ENCODE peak calls at places on chromosomes 1 and 21, in seven cellular contexts. R is pancreas, O is progenitor cell of endocrine pancreas, F is BJ, A is HFF-Myc, Z is foreskin keratinocyte, S is glutamatergic neuron. N is an unnamed sample.

GRCh38 chr1:35222322-35223108 is 29.6 kb upstream of the SFPQ start:
- DNase-seq in R (no peak), O (no peak), F (peak), A (no peak), Z (no peak), S (no peak), N (peak)

GRCh38 chr21:44983421-44984206 is 43.8 kb downstream of the SLX9 start:
- DNase-seq in R (peak), O (no peak), F (no peak), A (no peak), Z (no peak), S (peak), N (no peak)

GRCh38 chr1:229271448-229272120 is 673 bp downstream of the RAB4A start:
- DNase-seq in R (no peak), O (no peak), F (no peak), A (no peak), Z (no peak), S (no peak), N (no peak)

GRCh38 chr1:202349263-202349928 is 897 bp downstream of the PPP1R12B start:
- DNase-seq in R (no peak), O (no peak), F (no peak), A (no peak), Z (no peak), S (no peak), N (peak)

GRCh38 chr1:211648980-211649934 is 26.2 kb downstream of the NEK2 start:
- DNase-seq in R (no peak), O (no peak), F (no peak), A (no peak), Z (no peak), S (no peak), N (no peak)

GRCh38 chr1:75172556-75172955 is 38.4 kb downstream of the LHX8 start:
- DNase-seq in R (no peak), O (no peak), F (no peak), A (no peak), Z (no peak), S (no peak), N (no peak)

GRCh38 chr1:28893403-28894102 is 20.8 kb upstream of the EPB41 start:
- DNase-seq in R (no peak), O (no peak), F (peak), A (peak), Z (no peak), S (peak), N (peak)

GRCh38 chr1:9653783-9654517 is 2.4 kb downstream of the PIK3CD start:
- DNase-seq in R (no peak), O (no peak), F (no peak), A (no peak), Z (no peak), S (no peak), N (no peak)

GRCh38 chr1:97424209-97424608 is 496.6 kb downstream of the DPYD start:
- DNase-seq in R (no peak), O (no peak), F (no peak), A (no peak), Z (no peak), S (no peak), N (no peak)

GRCh38 chr1:104780470-104781078 is 1030.9 kb downstream of the AMY1C start:
- DNase-seq in R (no peak), O (no peak), F (no peak), A (no peak), Z (no peak), S (no peak), N (peak)

GRCh38 chr1:155226910-155227260 is 18.4 kb downstream of the MTX1 start:
- DNase-seq in R (no peak), O (peak), F (no peak), A (no peak), Z (no peak), S (peak), N (peak)

GRCh38 chr1:201903135-201903534 is 14.4 kb downstream of the SHISA4 start:
- DNase-seq in R (no peak), O (no peak), F (no peak), A (no peak), Z (no peak), S (no peak), N (peak)

GRCh38 chr1:150805899-150806298 is 2.2 kb downstream of the CTSK start:
- DNase-seq in R (no peak), O (no peak), F (no peak), A (no peak), Z (no peak), S (no peak), N (no peak)

GRCh38 chr1:97094257-97094972 is 372.8 kb downstream of the PTBP2 start:
- DNase-seq in R (no peak), O (no peak), F (peak), A (peak), Z (peak), S (no peak), N (peak)

GRCh38 chr1:18668750-18669404 is 38.2 kb downstream of the PAX7 start:
- DNase-seq in R (no peak), O (no peak), F (no peak), A (no peak), Z (peak), S (no peak), N (no peak)

GRCh38 chr1:159307338-159307737 is 5.2 kb downstream of the FCER1A start:
- DNase-seq in R (no peak), O (no peak), F (no peak), A (no peak), Z (no peak), S (no peak), N (no peak)

GRCh38 chr1:241323510-241323909 is 33.5 kb downstream of the RGS7 start:
- DNase-seq in R (no peak), O (peak), F (no peak), A (peak), Z (no peak), S (no peak), N (peak)

GRCh38 chr1:116411784-116412479 is 38.9 kb downstream of the ATP1A1 start:
- DNase-seq in R (no peak), O (no peak), F (no peak), A (no peak), Z (no peak), S (no peak), N (peak)

GRCh38 chr21:36747815-36748381 is 49.0 kb downstream of the SIM2 start:
- DNase-seq in R (peak), O (peak), F (no peak), A (no peak), Z (no peak), S (peak), N (no peak)

GRCh38 chr1:203287109-203287893 is 18.0 kb upstream of the BTG2 start:
- DNase-seq in R (peak), O (no peak), F (no peak), A (no peak), Z (no peak), S (peak), N (no peak)

GRCh38 chr1:53145942-53146708 is 3.7 kb upstream of the SLC1A7 start:
- DNase-seq in R (peak), O (peak), F (peak), A (peak), Z (peak), S (no peak), N (peak)

GRCh38 chr1:171935664-171936063 is 94.4 kb downstream of the DNM3 start:
- DNase-seq in R (no peak), O (no peak), F (no peak), A (no peak), Z (no peak), S (no peak), N (no peak)

GRCh38 chr1:63747445-63747844 is 26.4 kb upstream of the ROR1 start:
- DNase-seq in R (no peak), O (no peak), F (no peak), A (no peak), Z (no peak), S (no peak), N (no peak)

GRCh38 chr1:40379785-40380452 is 6.4 kb downstream of the SMAP2 start:
- DNase-seq in R (no peak), O (no peak), F (no peak), A (no peak), Z (no peak), S (no peak), N (peak)

GRCh38 chr1:205961405-205961804 is 18.1 kb upstream of the SLC26A9 start:
- DNase-seq in R (no peak), O (no peak), F (no peak), A (no peak), Z (no peak), S (no peak), N (no peak)

GRCh38 chr1:161261859-161262225 is 3.3 kb downstream of the PCP4L1 start:
- DNase-seq in R (no peak), O (no peak), F (no peak), A (no peak), Z (no peak), S (no peak), N (no peak)

GRCh38 chr1:162088281-162088969 is 18.9 kb downstream of the NOS1AP start:
- DNase-seq in R (no peak), O (no peak), F (no peak), A (no peak), Z (no peak), S (no peak), N (no peak)

GRCh38 chr1:15063346-15063745 is 90.2 kb upstream of the TMEM51 start:
- DNase-seq in R (no peak), O (no peak), F (no peak), A (no peak), Z (no peak), S (no peak), N (no peak)

GRCh38 chr1:183281039-183281438 is 95.0 kb downstream of the LAMC2 start:
- DNase-seq in R (no peak), O (no peak), F (no peak), A (no peak), Z (no peak), S (no peak), N (peak)

GRCh38 chr1:101081496-101082282 is 56.1 kb upstream of the DPH5 start:
- DNase-seq in R (no peak), O (no peak), F (no peak), A (no peak), Z (no peak), S (no peak), N (no peak)

GRCh38 chr1:12460121-12460520 is 157.9 kb downstream of the DHRS3 start:
- DNase-seq in R (peak), O (no peak), F (no peak), A (no peak), Z (no peak), S (no peak), N (no peak)

GRCh38 chr1:48692235-48692634 is 84.5 kb downstream of the BEND5 start:
- DNase-seq in R (no peak), O (no peak), F (no peak), A (no peak), Z (no peak), S (no peak), N (no peak)

GRCh38 chr21:45642122-45642813 is 1.3 kb upstream of the PCBP3 start:
- DNase-seq in R (peak), O (no peak), F (no peak), A (no peak), Z (no peak), S (no peak), N (no peak)

DNA sequence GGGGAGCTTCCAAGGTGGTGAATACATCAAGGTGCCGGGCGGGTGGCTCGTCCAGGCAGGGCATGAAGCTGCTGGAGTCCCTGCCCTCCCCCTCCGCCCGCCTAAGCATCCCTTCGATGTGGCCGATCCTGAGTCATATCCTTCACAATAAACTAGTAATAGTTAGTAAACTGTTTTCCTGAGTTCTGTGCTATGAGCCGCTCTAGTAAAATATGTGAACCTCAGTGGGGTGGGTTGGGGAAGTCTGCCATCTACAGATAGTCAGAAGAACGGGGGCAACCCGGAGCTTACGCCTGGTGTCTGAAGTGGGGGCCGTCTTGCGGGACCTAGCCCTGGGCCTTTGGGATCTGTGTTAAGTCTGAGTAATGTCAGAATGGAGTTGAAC is 21.6 kb downstream of the C2CD2 start:
- DNase-seq in R (no peak), O (no peak), F (peak), A (peak), Z (peak), S (no peak), N (peak)
- TF ChIP-seq CTCF in R (no peak), O (no peak), F (peak), A (peak), Z (peak), S (no peak), N (peak)

DNA sequence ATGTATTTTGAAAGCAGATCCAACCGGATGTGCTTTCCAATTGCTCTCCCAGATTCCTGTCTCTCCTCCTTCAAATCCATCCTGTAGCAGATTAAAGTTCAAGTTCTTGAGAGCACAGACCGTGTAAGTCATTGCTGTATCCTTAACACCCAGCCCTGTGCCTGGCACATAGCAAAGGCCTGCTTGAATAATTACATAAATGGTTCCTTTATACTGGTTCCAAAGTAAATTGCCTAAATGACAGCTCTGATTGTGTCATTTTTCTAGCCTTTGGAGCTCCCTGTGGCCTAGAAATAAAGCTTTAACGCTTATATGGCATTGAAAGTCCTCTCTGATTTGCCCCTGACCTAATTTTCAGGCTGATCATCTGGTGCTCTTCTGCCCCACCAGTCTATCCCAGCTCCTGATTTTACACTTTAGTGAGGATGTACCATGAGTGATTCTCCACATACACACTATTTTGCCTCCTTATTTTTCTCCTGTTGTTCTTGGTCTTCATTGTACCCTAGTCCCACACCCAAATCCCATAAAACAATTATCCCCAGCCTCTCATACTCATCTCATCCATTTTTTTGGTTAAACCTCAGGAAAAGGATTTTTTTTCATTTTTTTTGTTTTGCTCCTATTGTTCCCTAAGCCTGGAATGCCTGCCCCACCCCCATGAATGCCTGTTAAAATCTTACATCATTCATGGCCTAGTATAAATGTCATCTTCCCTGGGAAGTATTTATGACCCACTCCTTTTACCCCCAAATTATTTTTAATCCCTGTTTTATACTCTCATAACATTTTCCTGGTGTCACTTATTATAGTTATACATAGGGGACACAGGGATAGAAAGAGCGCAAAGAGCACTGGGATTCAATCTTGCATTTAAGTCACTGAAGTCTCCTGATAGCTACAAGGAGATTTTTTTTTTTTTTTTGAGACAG is 4.7 kb upstream of the LINGO4 start:
- DNase-seq in R (no peak), O (no peak), F (no peak), A (no peak), Z (no peak), S (no peak), N (no peak)
- TF ChIP-seq CTCF in R (no peak), O (no peak), F (no peak), A (no peak), Z (no peak), S (no peak), N (no peak)

GRCh38 chr1:226436472-226436854 is 28.6 kb upstream of the PARP1 start:
- DNase-seq in R (no peak), O (no peak), F (no peak), A (no peak), Z (no peak), S (no peak), N (no peak)
- TF ChIP-seq CTCF in R (no peak), O (no peak), F (no peak), A (no peak), Z (no peak), S (no peak), N (no peak)

GRCh38 chr1:186722711-186723309 is 42.6 kb upstream of the PTGS2 start:
- DNase-seq in R (no peak), O (no peak), F (no peak), A (peak), Z (no peak), S (no peak), N (peak)
- TF ChIP-seq CTCF in R (no peak), O (peak), F (peak), A (peak), Z (peak), S (peak), N (peak)

GRCh38 chr1:26164036-26164927 is 4.5 kb downstream of the C1orf232 start:
- DNase-seq in R (peak), O (peak), F (no peak), A (no peak), Z (no peak), S (peak), N (no peak)
- TF ChIP-seq CTCF in R (peak), O (peak), F (peak), A (peak), Z (peak), S (peak), N (peak)

DNA sequence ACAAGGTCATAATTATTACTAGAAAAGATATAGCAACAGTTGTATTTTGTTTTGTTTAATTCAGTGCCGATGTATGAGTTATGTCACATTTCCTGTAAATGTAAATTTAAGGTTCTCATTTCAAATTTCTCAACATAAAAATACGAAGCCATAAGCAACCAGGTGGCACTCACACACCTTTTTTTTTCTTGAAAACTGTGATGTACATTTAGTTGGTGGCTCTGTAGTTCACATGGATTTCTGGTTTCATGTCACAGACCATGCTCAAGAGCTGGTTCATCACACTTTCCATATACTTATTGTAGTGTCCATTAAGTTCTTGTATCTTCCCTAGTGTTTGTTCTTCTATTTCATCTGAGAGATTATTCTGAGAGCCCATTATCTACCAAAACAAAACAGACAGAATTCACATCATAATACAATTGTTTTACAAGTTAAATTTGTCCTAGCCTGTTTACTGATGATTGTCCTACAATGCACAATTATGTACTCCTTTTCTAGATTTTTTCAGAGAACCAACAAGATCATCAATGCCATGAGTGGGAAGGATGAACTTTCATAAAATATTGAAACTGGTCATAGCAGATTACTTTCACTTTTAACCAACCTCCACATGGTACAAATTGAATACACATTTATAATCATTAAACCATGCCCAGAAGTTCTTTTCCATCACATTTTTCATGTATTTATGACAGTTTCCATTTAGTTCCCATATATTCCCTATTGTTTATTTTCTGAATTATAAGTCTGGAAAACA is 17.1 kb downstream of the ATP6V1G3 start:
- DNase-seq in R (no peak), O (no peak), F (no peak), A (no peak), Z (no peak), S (no peak), N (no peak)
- TF ChIP-seq CTCF in R (no peak), O (no peak), F (no peak), A (no peak), Z (no peak), S (no peak), N (no peak)

GRCh38 chr1:193754732-193755427 is 568.5 kb upstream of the B3GALT2 start:
- DNase-seq in R (no peak), O (no peak), F (no peak), A (no peak), Z (no peak), S (no peak), N (no peak)
- TF ChIP-seq CTCF in R (no peak), O (no peak), F (peak), A (peak), Z (peak), S (peak), N (peak)

DNA sequence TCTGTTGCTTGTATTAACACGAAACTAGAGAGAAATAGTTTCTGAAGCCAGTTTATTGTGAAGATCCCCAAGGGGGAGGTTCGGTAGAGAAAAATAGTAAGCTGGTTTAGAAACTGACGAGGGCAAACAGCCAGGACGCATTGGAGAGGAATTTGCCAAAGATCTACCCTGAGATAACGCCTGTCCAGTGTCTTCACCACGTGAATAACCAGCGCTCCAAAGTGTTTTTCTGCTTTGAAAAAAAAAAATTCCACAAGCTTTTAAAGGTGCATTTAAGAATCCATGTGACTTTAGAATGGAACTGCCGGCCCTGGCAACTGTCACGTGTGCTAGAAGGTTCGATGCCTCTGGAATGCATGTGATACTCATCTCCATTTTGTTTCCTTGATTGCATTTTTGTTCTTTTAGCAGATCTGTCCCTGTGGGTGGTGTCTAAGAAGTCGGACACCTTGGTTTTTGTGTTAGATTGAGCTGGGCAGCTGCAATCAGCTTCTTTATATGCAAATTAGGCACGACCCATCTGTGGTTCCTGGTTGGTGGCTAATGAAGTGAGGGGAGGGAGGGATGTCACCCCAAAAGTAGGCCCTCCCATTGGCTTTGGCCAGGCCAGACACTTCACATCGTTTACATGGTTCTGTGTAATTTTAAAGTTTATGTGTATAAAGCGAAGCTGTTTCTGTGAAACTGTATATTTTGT is 1.3 kb upstream of the THAP3 start:
- DNase-seq in R (no peak), O (no peak), F (no peak), A (no peak), Z (no peak), S (no peak), N (peak)
- TF ChIP-seq CTCF in R (no peak), O (no peak), F (no peak), A (no peak), Z (no peak), S (no peak), N (no peak)